ENCODE peak calls at places on chromosomes 16 and 17, in nine cellular contexts. One of them, this sample, is unnamed.

GRCh38 chr17:75652934-75653549 is 13.9 kb downstream of the RECQL5 start:
- DNase-seq in MM.1S: peak
- DNase-seq in GM23248: peak
- DNase-seq in SK-N-SH: peak
- DNase-seq in neural progenitor cell: peak
- DNase-seq in GM23338: peak
- DNase-seq in OCI-LY7: peak
- DNase-seq in HCT116: no peak
- DNase-seq in hepatocyte: peak
- DNase-seq in this sample: peak

GRCh38 chr16:12089492-12090161 is 113.1 kb downstream of the SNX29 start:
- DNase-seq in MM.1S: no peak
- DNase-seq in OCI-LY7: peak
- DNase-seq in SK-N-SH: no peak
- DNase-seq in GM23338: peak
- DNase-seq in neural progenitor cell: peak
- DNase-seq in HCT116: peak
- DNase-seq in hepatocyte: peak
- DNase-seq in GM23248: peak
- DNase-seq in this sample: no peak

GRCh38 chr17:8150194-8151119 is 1.7 kb downstream of the PER1 start:
- DNase-seq in HCT116: no peak
- DNase-seq in GM23248: no peak
- DNase-seq in GM23338: peak
- DNase-seq in OCI-LY7: no peak
- DNase-seq in MM.1S: no peak
- DNase-seq in neural progenitor cell: no peak
- DNase-seq in SK-N-SH: no peak
- DNase-seq in hepatocyte: peak
- DNase-seq in this sample: no peak

GRCh38 chr16:87409781-87410180 is 17.6 kb downstream of the MAP1LC3B start:
- DNase-seq in MM.1S: no peak
- DNase-seq in hepatocyte: no peak
- DNase-seq in SK-N-SH: no peak
- DNase-seq in OCI-LY7: no peak
- DNase-seq in GM23338: no peak
- DNase-seq in HCT116: no peak
- DNase-seq in GM23248: no peak
- DNase-seq in neural progenitor cell: no peak
- DNase-seq in this sample: no peak

GRCh38 chr17:31532526-31532925 is 141.1 kb downstream of the RAB11FIP4 start:
- DNase-seq in HCT116: no peak
- DNase-seq in GM23338: no peak
- DNase-seq in SK-N-SH: no peak
- DNase-seq in neural progenitor cell: no peak
- DNase-seq in hepatocyte: no peak
- DNase-seq in MM.1S: no peak
- DNase-seq in OCI-LY7: no peak
- DNase-seq in GM23248: no peak
- DNase-seq in this sample: no peak

GRCh38 chr17:47726796-47727703 is 6.0 kb upstream of the TBX21 start:
- DNase-seq in neural progenitor cell: no peak
- DNase-seq in SK-N-SH: peak
- DNase-seq in OCI-LY7: no peak
- DNase-seq in GM23248: no peak
- DNase-seq in GM23338: no peak
- DNase-seq in HCT116: no peak
- DNase-seq in MM.1S: no peak
- DNase-seq in hepatocyte: no peak
- DNase-seq in this sample: no peak

GRCh38 chr17:69142473-69142802 is 743 bp upstream of the ABCA6 start:
- DNase-seq in GM23338: no peak
- DNase-seq in neural progenitor cell: no peak
- DNase-seq in SK-N-SH: no peak
- DNase-seq in HCT116: no peak
- DNase-seq in hepatocyte: no peak
- DNase-seq in GM23248: peak
- DNase-seq in MM.1S: no peak
- DNase-seq in OCI-LY7: no peak
- DNase-seq in this sample: no peak

GRCh38 chr17:28482551-28483199 is 9.2 kb downstream of the SLC13A2 start:
- DNase-seq in GM23338: no peak
- DNase-seq in hepatocyte: no peak
- DNase-seq in neural progenitor cell: no peak
- DNase-seq in MM.1S: no peak
- DNase-seq in OCI-LY7: no peak
- DNase-seq in HCT116: no peak
- DNase-seq in SK-N-SH: no peak
- DNase-seq in GM23248: no peak
- DNase-seq in this sample: no peak

GRCh38 chr16:27892879-27893278 is 170.6 kb downstream of the GSG1L start:
- DNase-seq in neural progenitor cell: peak
- DNase-seq in HCT116: peak
- DNase-seq in GM23338: peak
- DNase-seq in OCI-LY7: no peak
- DNase-seq in hepatocyte: no peak
- DNase-seq in MM.1S: no peak
- DNase-seq in GM23248: no peak
- DNase-seq in SK-N-SH: no peak
- DNase-seq in this sample: no peak

GRCh38 chr17:59267776-59268175 is 47.5 kb downstream of the GDPD1 start:
- DNase-seq in HCT116: no peak
- DNase-seq in neural progenitor cell: no peak
- DNase-seq in GM23248: no peak
- DNase-seq in OCI-LY7: no peak
- DNase-seq in MM.1S: no peak
- DNase-seq in hepatocyte: no peak
- DNase-seq in SK-N-SH: no peak
- DNase-seq in GM23338: no peak
- DNase-seq in this sample: no peak

GRCh38 chr16:84839956-84840355 is 20.2 kb downstream of the CRISPLD2 start:
- DNase-seq in OCI-LY7: no peak
- DNase-seq in neural progenitor cell: peak
- DNase-seq in hepatocyte: no peak
- DNase-seq in GM23248: peak
- DNase-seq in GM23338: peak
- DNase-seq in HCT116: peak
- DNase-seq in SK-N-SH: peak
- DNase-seq in MM.1S: no peak
- DNase-seq in this sample: peak

GRCh38 chr17:67260051-67260987 is 15.3 kb upstream of the HELZ start:
- DNase-seq in GM23248: peak
- DNase-seq in neural progenitor cell: no peak
- DNase-seq in hepatocyte: peak
- DNase-seq in SK-N-SH: no peak
- DNase-seq in GM23338: no peak
- DNase-seq in HCT116: no peak
- DNase-seq in OCI-LY7: no peak
- DNase-seq in MM.1S: peak
- DNase-seq in this sample: peak

GRCh38 chr16:61887903-61888302 is 148.3 kb downstream of the CDH8 start:
- DNase-seq in GM23338: no peak
- DNase-seq in HCT116: no peak
- DNase-seq in SK-N-SH: no peak
- DNase-seq in hepatocyte: peak
- DNase-seq in OCI-LY7: peak
- DNase-seq in MM.1S: peak
- DNase-seq in GM23248: peak
- DNase-seq in neural progenitor cell: no peak
- DNase-seq in this sample: peak

GRCh38 chr16:70715860-70716357 is 30.1 kb upstream of the MTSS2 start:
- DNase-seq in OCI-LY7: no peak
- DNase-seq in SK-N-SH: peak
- DNase-seq in HCT116: no peak
- DNase-seq in MM.1S: no peak
- DNase-seq in GM23248: peak
- DNase-seq in GM23338: no peak
- DNase-seq in neural progenitor cell: no peak
- DNase-seq in hepatocyte: peak
- DNase-seq in this sample: peak

GRCh38 chr16:58299757-58300349 is 5.0 kb upstream of the PRSS54 start:
- DNase-seq in hepatocyte: peak
- DNase-seq in OCI-LY7: peak
- DNase-seq in MM.1S: peak
- DNase-seq in neural progenitor cell: peak
- DNase-seq in HCT116: peak
- DNase-seq in SK-N-SH: no peak
- DNase-seq in GM23338: peak
- DNase-seq in GM23248: peak
- DNase-seq in this sample: peak

GRCh38 chr16:8730335-8730915 is 56.0 kb downstream of the ABAT start:
- DNase-seq in HCT116: no peak
- DNase-seq in MM.1S: no peak
- DNase-seq in GM23248: no peak
- DNase-seq in neural progenitor cell: no peak
- DNase-seq in hepatocyte: peak
- DNase-seq in SK-N-SH: no peak
- DNase-seq in OCI-LY7: no peak
- DNase-seq in GM23338: no peak
- DNase-seq in this sample: no peak

GRCh38 chr17:74962622-74963394 is 9.8 kb downstream of the HID1 start:
- DNase-seq in OCI-LY7: no peak
- DNase-seq in MM.1S: no peak
- DNase-seq in GM23338: no peak
- DNase-seq in HCT116: no peak
- DNase-seq in neural progenitor cell: no peak
- DNase-seq in hepatocyte: no peak
- DNase-seq in SK-N-SH: no peak
- DNase-seq in GM23248: no peak
- DNase-seq in this sample: no peak

GRCh38 chr17:2613089-2613808 is 19.8 kb downstream of the PAFAH1B1 start:
- DNase-seq in OCI-LY7: no peak
- DNase-seq in HCT116: no peak
- DNase-seq in SK-N-SH: peak
- DNase-seq in hepatocyte: no peak
- DNase-seq in GM23248: no peak
- DNase-seq in GM23338: no peak
- DNase-seq in MM.1S: no peak
- DNase-seq in neural progenitor cell: no peak
- DNase-seq in this sample: no peak

DNA sequence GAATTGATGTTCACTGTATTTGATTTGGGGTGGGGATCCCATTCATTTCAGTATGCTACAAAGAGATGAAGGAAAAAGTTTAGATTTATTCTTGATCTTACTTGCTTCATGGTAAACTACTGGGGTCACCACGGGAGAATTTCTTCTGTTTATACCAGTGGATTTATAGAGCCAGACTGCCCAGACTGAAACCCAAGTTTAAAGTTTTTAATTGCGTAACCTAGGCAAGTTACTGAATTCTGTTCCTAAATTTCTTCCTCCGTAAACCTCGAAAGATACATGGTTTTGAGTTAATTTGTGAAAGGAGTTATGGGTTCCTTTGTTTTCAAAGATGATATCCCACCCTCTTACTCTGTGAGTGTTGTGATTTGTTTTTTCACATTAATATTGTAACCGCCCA is 26.4 kb downstream of the PIGL start:
- DNase-seq in MM.1S: no peak
- DNase-seq in SK-N-SH: no peak
- DNase-seq in HCT116: no peak
- DNase-seq in hepatocyte: no peak
- DNase-seq in neural progenitor cell: no peak
- DNase-seq in GM23248: no peak
- DNase-seq in OCI-LY7: no peak
- DNase-seq in GM23338: no peak
- DNase-seq in this sample: no peak
- H3K4me2 ChIP-seq in MM.1S: no peak
- H3K4me2 ChIP-seq in SK-N-SH: no peak
- H3K4me2 ChIP-seq in HCT116: peak
- H3K4me2 ChIP-seq in hepatocyte: no peak
- H3K4me2 ChIP-seq in neural progenitor cell: no peak
- H3K4me2 ChIP-seq in GM23248: no peak
- H3K4me2 ChIP-seq in OCI-LY7: no peak
- H3K4me2 ChIP-seq in GM23338: peak
- H3K4me2 ChIP-seq in this sample: no peak

GRCh38 chr17:63758428-63758827 is 15.0 kb downstream of the CCDC47 start:
- DNase-seq in neural progenitor cell: no peak
- DNase-seq in SK-N-SH: no peak
- DNase-seq in GM23338: no peak
- DNase-seq in hepatocyte: no peak
- DNase-seq in OCI-LY7: no peak
- DNase-seq in HCT116: no peak
- DNase-seq in MM.1S: no peak
- DNase-seq in GM23248: no peak
- DNase-seq in this sample: no peak
- H3K27ac ChIP-seq in neural progenitor cell: no peak
- H3K27ac ChIP-seq in SK-N-SH: no peak
- H3K27ac ChIP-seq in GM23338: no peak
- H3K27ac ChIP-seq in hepatocyte: no peak
- H3K27ac ChIP-seq in OCI-LY7: no peak
- H3K27ac ChIP-seq in HCT116: no peak
- H3K27ac ChIP-seq in MM.1S: no peak
- H3K27ac ChIP-seq in GM23248: no peak
- H3K27ac ChIP-seq in this sample: no peak

DNA sequence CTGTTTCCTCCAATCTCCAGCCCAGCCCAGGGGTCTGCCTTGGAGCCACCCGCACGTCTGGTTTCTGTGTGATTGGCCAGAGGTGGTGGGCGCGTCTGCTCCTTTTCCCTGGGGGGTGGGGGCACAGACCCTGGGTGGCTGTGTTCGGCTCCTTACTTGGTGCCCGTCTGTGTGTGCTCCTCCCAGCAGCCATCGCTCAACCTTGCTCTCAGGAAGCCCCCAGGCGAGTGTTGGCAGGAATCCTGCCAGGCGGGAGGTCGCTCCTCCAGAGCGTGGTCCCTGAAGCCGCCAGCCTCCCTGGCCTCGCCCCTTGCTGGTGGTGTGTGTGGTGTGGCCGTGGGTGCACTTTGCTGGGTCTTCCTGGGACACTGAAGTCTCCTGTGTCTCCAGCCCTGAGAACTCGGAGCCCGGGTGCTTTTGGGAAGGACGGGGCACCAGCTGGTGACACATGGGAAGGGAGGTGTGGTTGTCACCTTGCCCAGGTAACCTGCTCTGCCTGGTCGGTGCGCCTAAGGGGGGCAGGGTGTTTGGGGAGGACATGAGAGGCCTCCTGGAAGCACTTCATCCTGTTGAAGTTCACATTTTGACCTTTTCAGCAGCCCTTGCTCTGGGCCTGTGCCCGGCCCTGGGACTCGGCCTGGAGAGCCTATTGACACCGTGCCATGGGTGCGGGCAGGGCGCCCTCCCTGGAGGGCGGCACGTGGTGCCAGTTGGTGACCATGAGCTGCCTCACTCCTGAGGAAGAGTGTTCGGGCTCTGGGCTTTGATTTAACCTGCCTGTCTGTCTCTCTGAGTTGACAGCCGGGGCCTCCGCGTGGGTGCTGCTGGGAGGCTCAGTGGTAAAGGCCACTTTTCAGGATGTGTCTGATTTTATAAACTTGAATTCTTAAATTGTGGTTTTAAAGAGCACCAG is 49.0 kb upstream of the ZNF750 start:
- DNase-seq in OCI-LY7: no peak
- DNase-seq in SK-N-SH: peak
- DNase-seq in GM23248: no peak
- DNase-seq in hepatocyte: no peak
- DNase-seq in GM23338: no peak
- DNase-seq in MM.1S: no peak
- DNase-seq in neural progenitor cell: no peak
- DNase-seq in HCT116: no peak
- DNase-seq in this sample: no peak
- TF ChIP-seq EZH2phosphoT487 in OCI-LY7: no peak
- TF ChIP-seq EZH2phosphoT487 in SK-N-SH: no peak
- TF ChIP-seq EZH2phosphoT487 in GM23248: no peak
- TF ChIP-seq EZH2phosphoT487 in hepatocyte: no peak
- TF ChIP-seq EZH2phosphoT487 in GM23338: no peak
- TF ChIP-seq EZH2phosphoT487 in MM.1S: no peak
- TF ChIP-seq EZH2phosphoT487 in neural progenitor cell: no peak
- TF ChIP-seq EZH2phosphoT487 in HCT116: no peak
- TF ChIP-seq EZH2phosphoT487 in this sample: peak

GRCh38 chr16:10749680-10750035 is 6.0 kb downstream of the NUBP1 start:
- DNase-seq in SK-N-SH: no peak
- DNase-seq in neural progenitor cell: no peak
- DNase-seq in HCT116: no peak
- DNase-seq in OCI-LY7: no peak
- DNase-seq in MM.1S: no peak
- DNase-seq in hepatocyte: no peak
- DNase-seq in GM23338: no peak
- DNase-seq in GM23248: peak
- DNase-seq in this sample: peak
- H3K4me2 ChIP-seq in SK-N-SH: no peak
- H3K4me2 ChIP-seq in neural progenitor cell: no peak
- H3K4me2 ChIP-seq in HCT116: no peak
- H3K4me2 ChIP-seq in OCI-LY7: no peak
- H3K4me2 ChIP-seq in MM.1S: no peak
- H3K4me2 ChIP-seq in hepatocyte: no peak
- H3K4me2 ChIP-seq in GM23338: no peak
- H3K4me2 ChIP-seq in GM23248: no peak
- H3K4me2 ChIP-seq in this sample: no peak

This sample was measured in PC-3.